ENCODE peak calls at places on chromosomes 6 and 20, in five cellular contexts. One of them, this sample, is unnamed.

GRCh38 chr6:4055420-4056041 is 23.4 kb downstream of the FAM217A start:
- DNase-seq in SJSA1: peak; percentile 65
- DNase-seq in CD8-positive, alpha-beta T cell: no peak
- DNase-seq in AG04450: peak; percentile 39
- DNase-seq in ascending aorta: no peak
- DNase-seq in this sample: peak; percentile 29

GRCh38 chr6:77430506-77430905 is 32.8 kb downstream of the HTR1B start:
- DNase-seq in AG04450: no peak
- DNase-seq in SJSA1: no peak
- DNase-seq in ascending aorta: no peak
- DNase-seq in CD8-positive, alpha-beta T cell: no peak
- DNase-seq in this sample: no peak

GRCh38 chr6:53546256-53546655 is 1.4 kb upstream of the GCLC start:
- DNase-seq in AG04450: peak; percentile 44
- DNase-seq in CD8-positive, alpha-beta T cell: no peak
- DNase-seq in SJSA1: no peak
- DNase-seq in ascending aorta: no peak
- DNase-seq in this sample: no peak

GRCh38 chr20:39117486-39117885 is 155.3 kb downstream of the DHX35 start:
- DNase-seq in CD8-positive, alpha-beta T cell: no peak
- DNase-seq in SJSA1: no peak
- DNase-seq in AG04450: no peak
- DNase-seq in ascending aorta: no peak
- DNase-seq in this sample: peak; percentile 64

GRCh38 chr6:103122766-103123601 is 1729.5 kb downstream of the GRIK2 start:
- DNase-seq in CD8-positive, alpha-beta T cell: no peak
- DNase-seq in AG04450: no peak
- DNase-seq in SJSA1: peak; percentile 37
- DNase-seq in ascending aorta: no peak
- DNase-seq in this sample: peak; percentile 40

GRCh38 chr6:163415176-163415619 is 680 bp downstream of the QKI start:
- DNase-seq in CD8-positive, alpha-beta T cell: peak; percentile 11
- DNase-seq in AG04450: no peak
- DNase-seq in ascending aorta: no peak
- DNase-seq in SJSA1: no peak
- DNase-seq in this sample: no peak

GRCh38 chr6:53894086-53894485 is 99.3 kb downstream of the LRRC1 start:
- DNase-seq in ascending aorta: no peak
- DNase-seq in AG04450: peak; percentile 6
- DNase-seq in SJSA1: no peak
- DNase-seq in CD8-positive, alpha-beta T cell: no peak
- DNase-seq in this sample: peak; percentile 24

GRCh38 chr20:44600758-44601562 is 18.6 kb downstream of the PKIG start:
- DNase-seq in ascending aorta: no peak
- DNase-seq in CD8-positive, alpha-beta T cell: no peak
- DNase-seq in SJSA1: no peak
- DNase-seq in AG04450: no peak
- DNase-seq in this sample: no peak

GRCh38 chr6:34056301-34056700 is 89.6 kb downstream of the GRM4 start:
- DNase-seq in ascending aorta: no peak
- DNase-seq in CD8-positive, alpha-beta T cell: no peak
- DNase-seq in SJSA1: no peak
- DNase-seq in AG04450: no peak
- DNase-seq in this sample: peak; percentile 68

GRCh38 chr6:169302716-169303115 is 49.1 kb upstream of the THBS2 start:
- DNase-seq in SJSA1: no peak
- DNase-seq in CD8-positive, alpha-beta T cell: no peak
- DNase-seq in ascending aorta: peak; percentile 53
- DNase-seq in AG04450: no peak
- DNase-seq in this sample: no peak

GRCh38 chr20:41560971-41561370 is 57.2 kb downstream of the CHD6 start:
- DNase-seq in SJSA1: no peak
- DNase-seq in CD8-positive, alpha-beta T cell: no peak
- DNase-seq in AG04450: no peak
- DNase-seq in ascending aorta: no peak
- DNase-seq in this sample: no peak

GRCh38 chr20:6045566-6045965 is 8.3 kb downstream of the LRRN4 start:
- DNase-seq in CD8-positive, alpha-beta T cell: no peak
- DNase-seq in AG04450: peak; percentile 26
- DNase-seq in ascending aorta: no peak
- DNase-seq in SJSA1: no peak
- DNase-seq in this sample: no peak

GRCh38 chr20:40160151-40160550 is 528.9 kb downstream of the MAFB start:
- DNase-seq in CD8-positive, alpha-beta T cell: no peak
- DNase-seq in SJSA1: peak; percentile 51
- DNase-seq in AG04450: no peak
- DNase-seq in ascending aorta: peak; percentile 71
- DNase-seq in this sample: no peak

GRCh38 chr6:68211242-68211795 is 423.8 kb upstream of the ADGRB3 start:
- DNase-seq in SJSA1: no peak
- DNase-seq in AG04450: no peak
- DNase-seq in ascending aorta: no peak
- DNase-seq in CD8-positive, alpha-beta T cell: no peak
- DNase-seq in this sample: no peak

GRCh38 chr20:12827796-12828406 is 180.9 kb upstream of the SPTLC3 start:
- DNase-seq in CD8-positive, alpha-beta T cell: no peak
- DNase-seq in ascending aorta: no peak
- DNase-seq in SJSA1: no peak
- DNase-seq in AG04450: no peak
- DNase-seq in this sample: no peak

GRCh38 chr6:39430968-39431523 is 108.5 kb upstream of the KCNK16 start:
- DNase-seq in ascending aorta: peak; percentile 73
- DNase-seq in SJSA1: peak; percentile 80
- DNase-seq in AG04450: no peak
- DNase-seq in CD8-positive, alpha-beta T cell: no peak
- DNase-seq in this sample: no peak

GRCh38 chr6:122969999-122970398 is 26.0 kb upstream of the CLVS2 start:
- DNase-seq in ascending aorta: no peak
- DNase-seq in SJSA1: no peak
- DNase-seq in AG04450: no peak
- DNase-seq in CD8-positive, alpha-beta T cell: no peak
- DNase-seq in this sample: no peak

GRCh38 chr6:109001554-109001953 is 93.1 kb downstream of the SESN1 start:
- DNase-seq in ascending aorta: no peak
- DNase-seq in AG04450: no peak
- DNase-seq in CD8-positive, alpha-beta T cell: no peak
- DNase-seq in SJSA1: no peak
- DNase-seq in this sample: no peak

GRCh38 chr6:168623736-168624135 is 182.8 kb downstream of the SMOC2 start:
- DNase-seq in ascending aorta: no peak
- DNase-seq in AG04450: no peak
- DNase-seq in SJSA1: no peak
- DNase-seq in CD8-positive, alpha-beta T cell: no peak
- DNase-seq in this sample: no peak

GRCh38 chr6:166490671-166491500 is 95.6 kb downstream of the RAMACL start:
- DNase-seq in SJSA1: no peak
- DNase-seq in AG04450: peak; percentile 18
- DNase-seq in CD8-positive, alpha-beta T cell: no peak
- DNase-seq in ascending aorta: no peak
- DNase-seq in this sample: peak; percentile 65

GRCh38 chr20:34791289-34792020 is 34.0 kb downstream of the NCOA6 start:
- DNase-seq in ascending aorta: peak; percentile 68
- DNase-seq in AG04450: peak; percentile 10
- DNase-seq in CD8-positive, alpha-beta T cell: no peak
- DNase-seq in SJSA1: no peak
- DNase-seq in this sample: no peak

GRCh38 chr6:90393232-90393884 is 96.7 kb upstream of the BACH2 start:
- DNase-seq in SJSA1: peak; percentile 56
- DNase-seq in CD8-positive, alpha-beta T cell: peak; percentile 48
- DNase-seq in AG04450: peak; percentile 32
- DNase-seq in ascending aorta: peak; percentile 78
- DNase-seq in this sample: no peak

GRCh38 chr20:2756056-2756611 is 44.3 kb downstream of the CPXM1 start:
- DNase-seq in AG04450: peak; percentile 27
- DNase-seq in CD8-positive, alpha-beta T cell: no peak
- DNase-seq in ascending aorta: peak; percentile 43
- DNase-seq in SJSA1: peak; percentile 62
- DNase-seq in this sample: peak; percentile 50

GRCh38 chr20:1328680-1329330 is at the start of gene SDCBP2:
- DNase-seq in SJSA1: peak; percentile 31
- DNase-seq in ascending aorta: peak; percentile 60
- DNase-seq in AG04450: no peak
- DNase-seq in CD8-positive, alpha-beta T cell: no peak
- DNase-seq in this sample: peak; percentile 93

GRCh38 chr6:110475255-110475654 is 1.2 kb downstream of the SLC22A16 start:
- DNase-seq in ascending aorta: peak; percentile 69
- DNase-seq in SJSA1: no peak
- DNase-seq in CD8-positive, alpha-beta T cell: no peak
- DNase-seq in AG04450: no peak
- DNase-seq in this sample: no peak

GRCh38 chr6:138175596-138175995 is 13.9 kb downstream of the ARFGEF3 start:
- DNase-seq in CD8-positive, alpha-beta T cell: no peak
- DNase-seq in SJSA1: no peak
- DNase-seq in AG04450: no peak
- DNase-seq in ascending aorta: no peak
- DNase-seq in this sample: no peak

GRCh38 chr20:36773123-36773547 is 428 bp downstream of the DSN1 start:
- DNase-seq in SJSA1: no peak
- DNase-seq in ascending aorta: no peak
- DNase-seq in AG04450: no peak
- DNase-seq in CD8-positive, alpha-beta T cell: no peak
- DNase-seq in this sample: no peak

GRCh38 chr6:158022749-158023596 is 41.3 kb downstream of the SYNJ2 start:
- DNase-seq in ascending aorta: no peak
- DNase-seq in CD8-positive, alpha-beta T cell: no peak
- DNase-seq in AG04450: no peak
- DNase-seq in SJSA1: no peak
- DNase-seq in this sample: no peak

GRCh38 chr6:33297956-33298772 is 578 bp downstream of the RGL2 start:
- DNase-seq in ascending aorta: peak; percentile 88
- DNase-seq in SJSA1: peak; percentile 79
- DNase-seq in AG04450: no peak
- DNase-seq in CD8-positive, alpha-beta T cell: no peak
- DNase-seq in this sample: peak; percentile 85

GRCh38 chr20:50462093-50462685 is 48.0 kb upstream of the PTPN1 start:
- DNase-seq in CD8-positive, alpha-beta T cell: no peak
- DNase-seq in SJSA1: no peak
- DNase-seq in AG04450: no peak
- DNase-seq in ascending aorta: no peak
- DNase-seq in this sample: no peak

GRCh38 chr6:143166247-143166695 is 105.6 kb downstream of the AIG1 start:
- DNase-seq in ascending aorta: no peak
- DNase-seq in AG04450: no peak
- DNase-seq in CD8-positive, alpha-beta T cell: no peak
- DNase-seq in SJSA1: no peak
- DNase-seq in this sample: no peak

GRCh38 chr6:137412562-137412961 is 81.6 kb downstream of the OLIG3 start:
- DNase-seq in SJSA1: no peak
- DNase-seq in ascending aorta: no peak
- DNase-seq in AG04450: no peak
- DNase-seq in CD8-positive, alpha-beta T cell: no peak
- DNase-seq in this sample: no peak

GRCh38 chr6:118644007-118644406 is 7.4 kb downstream of the CEP85L start:
- DNase-seq in AG04450: no peak
- DNase-seq in ascending aorta: no peak
- DNase-seq in SJSA1: no peak
- DNase-seq in CD8-positive, alpha-beta T cell: no peak
- DNase-seq in this sample: no peak
- H3K27ac ChIP-seq in AG04450: no peak overlapping the region
- H3K27ac ChIP-seq in ascending aorta: no peak overlapping the region
- H3K27ac ChIP-seq in SJSA1: no peak overlapping the region
- H3K27ac ChIP-seq in CD8-positive, alpha-beta T cell: no peak overlapping the region
- H3K27ac ChIP-seq in this sample: no peak overlapping the region

GRCh38 chr20:43456809-43457639 is 672 bp upstream of the SRSF6 start:
- DNase-seq in AG04450: peak; percentile 81
- DNase-seq in CD8-positive, alpha-beta T cell: peak; percentile 81
- DNase-seq in SJSA1: peak; percentile 88
- DNase-seq in ascending aorta: peak; percentile 96
- DNase-seq in this sample: peak; percentile 80
- H3K4me3 ChIP-seq in AG04450: peak overlapping the region; percentile 86
- H3K4me3 ChIP-seq in CD8-positive, alpha-beta T cell: peak overlapping the region; percentile 97
- H3K4me3 ChIP-seq in SJSA1: peak overlapping the region; percentile 88
- H3K4me3 ChIP-seq in ascending aorta: peak overlapping the region; percentile 91
- H3K4me3 ChIP-seq in this sample: peak overlapping the region; percentile 100

GRCh38 chr20:49400410-49400809 is 82.1 kb downstream of the KCNB1 start:
- DNase-seq in CD8-positive, alpha-beta T cell: no peak
- DNase-seq in AG04450: no peak
- DNase-seq in ascending aorta: peak; percentile 72
- DNase-seq in SJSA1: peak; percentile 84
- DNase-seq in this sample: no peak

GRCh38 chr20:49397525-49397924 is 84.9 kb downstream of the KCNB1 start:
- DNase-seq in ascending aorta: no peak
- DNase-seq in CD8-positive, alpha-beta T cell: no peak
- DNase-seq in SJSA1: peak; percentile 87
- DNase-seq in AG04450: no peak
- DNase-seq in this sample: peak; percentile 31

GRCh38 chr20:49400904-49401303 is 81.6 kb downstream of the KCNB1 start:
- DNase-seq in ascending aorta: no peak
- DNase-seq in AG04450: peak; percentile 43
- DNase-seq in CD8-positive, alpha-beta T cell: no peak
- DNase-seq in SJSA1: peak; percentile 83
- DNase-seq in this sample: no peak

GRCh38 chr20:49398401-49399144 is 83.9 kb downstream of the KCNB1 start:
- DNase-seq in AG04450: no peak
- DNase-seq in CD8-positive, alpha-beta T cell: no peak
- DNase-seq in ascending aorta: no peak
- DNase-seq in SJSA1: no peak
- DNase-seq in this sample: no peak

GRCh38 chr20:49399329-49399728 is 83.1 kb downstream of the KCNB1 start:
- DNase-seq in CD8-positive, alpha-beta T cell: no peak
- DNase-seq in SJSA1: no peak
- DNase-seq in ascending aorta: no peak
- DNase-seq in AG04450: no peak
- DNase-seq in this sample: no peak
- H3K27ac ChIP-seq in CD8-positive, alpha-beta T cell: no peak overlapping the region
- H3K27ac ChIP-seq in SJSA1: peak overlapping the region; percentile 92
- H3K27ac ChIP-seq in ascending aorta: peak overlapping the region; percentile 54
- H3K27ac ChIP-seq in AG04450: no peak overlapping the region
- H3K27ac ChIP-seq in this sample: no peak overlapping the region

DNA sequence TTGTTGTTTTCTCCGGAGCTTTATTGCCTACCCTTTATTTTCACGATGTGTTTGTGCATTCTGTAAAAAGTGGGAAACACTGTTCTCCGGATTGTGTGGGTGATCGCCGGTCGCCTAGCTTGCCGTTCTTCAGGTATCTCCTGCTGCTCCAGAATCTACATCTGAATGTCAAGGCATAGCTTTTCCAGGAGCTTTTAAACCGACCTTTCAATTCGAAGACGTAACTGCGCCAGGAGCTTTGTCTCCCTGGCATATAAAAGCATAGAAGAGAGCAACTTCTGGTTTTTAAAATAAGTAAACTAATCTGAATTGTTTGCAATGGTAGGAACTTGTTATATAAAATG is 96.0 kb downstream of the HFE start:
- DNase-seq in CD8-positive, alpha-beta T cell: no peak
- DNase-seq in AG04450: no peak
- DNase-seq in SJSA1: no peak
- DNase-seq in ascending aorta: no peak
- DNase-seq in this sample: no peak
- H3K4me3 ChIP-seq in CD8-positive, alpha-beta T cell: peak overlapping the region; percentile 60
- H3K4me3 ChIP-seq in AG04450: peak overlapping the region; percentile 61
- H3K4me3 ChIP-seq in SJSA1: peak overlapping the region; percentile 26
- H3K4me3 ChIP-seq in ascending aorta: peak overlapping the region; percentile 64
- H3K4me3 ChIP-seq in this sample: peak overlapping the region; percentile 54

DNA sequence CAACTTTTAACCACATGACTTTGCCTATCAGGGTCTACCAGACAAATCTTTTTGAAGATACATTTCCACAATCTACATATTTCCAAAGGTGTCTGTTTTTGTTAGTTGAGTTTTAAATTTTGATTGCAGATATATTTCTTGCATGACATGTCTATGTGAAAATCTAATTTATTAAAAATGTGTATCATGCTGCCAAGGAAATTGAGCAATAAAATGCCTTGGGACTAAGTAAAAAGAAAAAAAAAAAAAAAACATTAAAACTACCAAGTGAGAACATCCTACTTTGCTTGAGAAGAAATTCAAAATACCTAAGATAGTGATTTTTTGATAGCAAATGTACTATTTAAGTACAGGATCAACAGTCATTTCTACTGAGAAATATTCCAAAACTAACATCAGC is 17.7 kb downstream of the SLC17A5 start:
- DNase-seq in SJSA1: no peak
- DNase-seq in AG04450: no peak
- DNase-seq in ascending aorta: no peak
- DNase-seq in CD8-positive, alpha-beta T cell: no peak
- DNase-seq in this sample: no peak
- H3K27ac ChIP-seq in SJSA1: no peak overlapping the region
- H3K27ac ChIP-seq in AG04450: no peak overlapping the region
- H3K27ac ChIP-seq in ascending aorta: peak overlapping the region; percentile 16
- H3K27ac ChIP-seq in CD8-positive, alpha-beta T cell: no peak overlapping the region
- H3K27ac ChIP-seq in this sample: peak overlapping the region; percentile 62

This sample was measured in PC-9.